ENCODE peak calls at places on chromosomes 12 and 14, in eight cellular contexts. T, I, Y, N, H, P, S and V are unnamed samples.

GRCh38 chr14:89892953-89893352 is 61.6 kb downstream of the EFCAB11 start:
- DNase-seq in T (no peak), I (no peak), Y (no peak), N (no peak), H (no peak), P (no peak), S (no peak), V (no peak)

GRCh38 chr12:64678248-64678647 is 68.0 kb downstream of the RASSF3 start:
- DNase-seq in T (peak), I (no peak), Y (no peak), N (no peak), H (no peak), P (no peak), S (no peak), V (no peak)

GRCh38 chr14:73059326-73059725 is 992 bp downstream of the RBM25 start:
- DNase-seq in T (peak), I (no peak), Y (no peak), N (no peak), H (peak), P (no peak), S (no peak), V (peak)

GRCh38 chr14:33016611-33017010 is 77.9 kb downstream of the NPAS3 start:
- DNase-seq in T (no peak), I (no peak), Y (no peak), N (no peak), H (no peak), P (no peak), S (no peak), V (no peak)

GRCh38 chr14:24674204-24674970 is 40.4 kb upstream of the GZMB start:
- DNase-seq in T (peak), I (no peak), Y (no peak), N (peak), H (no peak), P (peak), S (no peak), V (no peak)

GRCh38 chr14:32933623-32933942 is 5.1 kb upstream of the NPAS3 start:
- DNase-seq in T (no peak), I (no peak), Y (no peak), N (no peak), H (peak), P (no peak), S (no peak), V (no peak)

GRCh38 chr14:105853089-105853906 is 326.9 kb downstream of the TMEM121 start:
- DNase-seq in T (peak), I (no peak), Y (no peak), N (peak), H (no peak), P (no peak), S (peak), V (no peak)

GRCh38 chr12:91551927-91552326 is 369.3 kb upstream of the DCN start:
- DNase-seq in T (no peak), I (no peak), Y (no peak), N (no peak), H (no peak), P (no peak), S (no peak), V (no peak)

GRCh38 chr12:49615725-49616124 is 7.6 kb upstream of the PRPF40B start:
- DNase-seq in T (no peak), I (no peak), Y (no peak), N (no peak), H (peak), P (no peak), S (no peak), V (no peak)

GRCh38 chr14:52944267-52944666 is 6.6 kb downstream of the FERMT2 start:
- DNase-seq in T (no peak), I (no peak), Y (no peak), N (no peak), H (no peak), P (no peak), S (no peak), V (no peak)

GRCh38 chr12:122862872-122863701 is 27.8 kb downstream of the HIP1R start:
- DNase-seq in T (no peak), I (no peak), Y (peak), N (peak), H (no peak), P (no peak), S (no peak), V (no peak)

GRCh38 chr14:54976316-54976715 is 50.6 kb downstream of the WDHD1 start:
- DNase-seq in T (no peak), I (peak), Y (no peak), N (no peak), H (peak), P (no peak), S (no peak), V (no peak)

GRCh38 chr12:91327889-91328288 is 145.3 kb upstream of the DCN start:
- DNase-seq in T (no peak), I (no peak), Y (no peak), N (no peak), H (peak), P (no peak), S (no peak), V (no peak)

GRCh38 chr12:117966511-117966910 is 2.3 kb downstream of the KSR2 start:
- DNase-seq in T (no peak), I (no peak), Y (no peak), N (no peak), H (no peak), P (no peak), S (no peak), V (no peak)

GRCh38 chr12:65891987-65892481 is 67.8 kb downstream of the HMGA2 start:
- DNase-seq in T (no peak), I (peak), Y (peak), N (peak), H (peak), P (no peak), S (peak), V (no peak)

GRCh38 chr14:103122578-103123127 is 608 bp upstream of the TNFAIP2 start:
- DNase-seq in T (no peak), I (no peak), Y (no peak), N (no peak), H (no peak), P (no peak), S (peak), V (no peak)

GRCh38 chr14:26068060-26068459 is 529.8 kb downstream of the NOVA1 start:
- DNase-seq in T (no peak), I (no peak), Y (no peak), N (no peak), H (no peak), P (no peak), S (no peak), V (no peak)

GRCh38 chr14:55448146-55448614 is 7.8 kb upstream of the TBPL2 start:
- DNase-seq in T (no peak), I (peak), Y (peak), N (peak), H (peak), P (no peak), S (no peak), V (no peak)

GRCh38 chr12:82660541-82661325 is 26.0 kb upstream of the TMTC2 start:
- DNase-seq in T (no peak), I (no peak), Y (no peak), N (no peak), H (peak), P (no peak), S (no peak), V (no peak)

GRCh38 chr12:105748806-105749600 is 389.8 kb downstream of the NUAK1 start:
- DNase-seq in T (no peak), I (no peak), Y (no peak), N (no peak), H (no peak), P (no peak), S (peak), V (no peak)

GRCh38 chr12:79344855-79345840 is 345.6 kb downstream of the PAWR start:
- DNase-seq in T (peak), I (peak), Y (no peak), N (peak), H (peak), P (peak), S (no peak), V (peak)

GRCh38 chr12:19965196-19966038 is 402.9 kb upstream of the PDE3A start:
- DNase-seq in T (no peak), I (no peak), Y (no peak), N (no peak), H (no peak), P (no peak), S (no peak), V (no peak)

GRCh38 chr12:26918321-26919215 is 19.2 kb downstream of the INTS13 start:
- DNase-seq in T (no peak), I (no peak), Y (no peak), N (no peak), H (peak), P (no peak), S (no peak), V (no peak)

GRCh38 chr14:32010561-32011188 is 66.4 kb upstream of the ARHGAP5 start:
- DNase-seq in T (no peak), I (peak), Y (no peak), N (peak), H (peak), P (no peak), S (no peak), V (no peak)

GRCh38 chr12:91127751-91128150 is 16.5 kb upstream of the LUM start:
- DNase-seq in T (no peak), I (no peak), Y (no peak), N (no peak), H (no peak), P (no peak), S (no peak), V (no peak)

GRCh38 chr12:2011641-2012607 is 7.7 kb upstream of the DCP1B start:
- DNase-seq in T (no peak), I (no peak), Y (no peak), N (no peak), H (peak), P (no peak), S (no peak), V (no peak)

GRCh38 chr12:12010277-12011031 is 60.3 kb upstream of the BCL2L14 start:
- DNase-seq in T (peak), I (peak), Y (no peak), N (peak), H (peak), P (peak), S (peak), V (peak)

GRCh38 chr12:65632131-65632855 is 192.0 kb upstream of the HMGA2 start:
- DNase-seq in T (no peak), I (no peak), Y (no peak), N (no peak), H (no peak), P (no peak), S (no peak), V (no peak)

GRCh38 chr12:57883700-57884099 is 37.2 kb upstream of the CTDSP2 start:
- DNase-seq in T (no peak), I (no peak), Y (no peak), N (no peak), H (no peak), P (no peak), S (no peak), V (no peak)

DNA sequence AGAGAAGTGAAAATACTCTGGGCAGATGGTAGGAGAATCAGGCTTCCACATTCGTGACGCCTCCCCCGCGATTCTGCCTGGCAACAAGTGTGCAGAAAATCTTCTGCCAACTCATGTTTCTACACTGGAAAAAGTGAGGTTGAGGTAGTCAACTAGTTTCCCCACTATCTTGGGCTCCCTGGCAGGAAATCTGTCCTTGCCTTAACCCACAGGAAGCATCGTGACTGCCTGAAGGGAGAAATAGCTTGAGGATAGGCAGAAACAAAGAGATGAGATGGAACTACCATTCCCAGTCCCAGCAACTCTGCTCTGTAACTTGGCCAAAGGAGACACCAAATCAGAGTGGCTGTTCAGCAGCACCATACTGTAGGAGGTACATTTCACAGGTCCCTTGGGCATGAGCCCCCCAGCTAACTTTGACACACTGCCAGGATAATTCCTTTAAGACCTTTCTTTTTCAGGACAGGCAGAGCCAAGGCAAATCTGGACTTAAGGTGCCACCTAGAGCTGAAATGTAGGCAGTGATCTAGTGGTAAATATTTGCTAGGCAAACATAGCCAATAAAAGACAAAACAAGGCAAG is 205.0 kb downstream of the PTPRO start:
- DNase-seq in T (peak), I (no peak), Y (peak), N (no peak), H (no peak), P (peak), S (no peak), V (no peak)
- TF ChIP-seq CTCF in T (peak), I (peak), Y (no peak), N (no peak), H (peak), P (no peak), S (no peak), V (peak)

GRCh38 chr12:94956936-94957464 is 46.5 kb downstream of the NDUFA12 start:
- DNase-seq in T (no peak), I (no peak), Y (no peak), N (no peak), H (no peak), P (no peak), S (no peak), V (no peak)
- TF ChIP-seq CTCF in T (no peak), I (no peak), Y (no peak), N (no peak), H (no peak), P (no peak), S (no peak), V (no peak)

GRCh38 chr12:108482717-108483212 is 32.3 kb upstream of the FICD start:
- DNase-seq in T (no peak), I (peak), Y (no peak), N (no peak), H (no peak), P (no peak), S (no peak), V (no peak)
- TF ChIP-seq CTCF in T (no peak), I (no peak), Y (no peak), N (no peak), H (no peak), P (no peak), S (no peak), V (no peak)

DNA sequence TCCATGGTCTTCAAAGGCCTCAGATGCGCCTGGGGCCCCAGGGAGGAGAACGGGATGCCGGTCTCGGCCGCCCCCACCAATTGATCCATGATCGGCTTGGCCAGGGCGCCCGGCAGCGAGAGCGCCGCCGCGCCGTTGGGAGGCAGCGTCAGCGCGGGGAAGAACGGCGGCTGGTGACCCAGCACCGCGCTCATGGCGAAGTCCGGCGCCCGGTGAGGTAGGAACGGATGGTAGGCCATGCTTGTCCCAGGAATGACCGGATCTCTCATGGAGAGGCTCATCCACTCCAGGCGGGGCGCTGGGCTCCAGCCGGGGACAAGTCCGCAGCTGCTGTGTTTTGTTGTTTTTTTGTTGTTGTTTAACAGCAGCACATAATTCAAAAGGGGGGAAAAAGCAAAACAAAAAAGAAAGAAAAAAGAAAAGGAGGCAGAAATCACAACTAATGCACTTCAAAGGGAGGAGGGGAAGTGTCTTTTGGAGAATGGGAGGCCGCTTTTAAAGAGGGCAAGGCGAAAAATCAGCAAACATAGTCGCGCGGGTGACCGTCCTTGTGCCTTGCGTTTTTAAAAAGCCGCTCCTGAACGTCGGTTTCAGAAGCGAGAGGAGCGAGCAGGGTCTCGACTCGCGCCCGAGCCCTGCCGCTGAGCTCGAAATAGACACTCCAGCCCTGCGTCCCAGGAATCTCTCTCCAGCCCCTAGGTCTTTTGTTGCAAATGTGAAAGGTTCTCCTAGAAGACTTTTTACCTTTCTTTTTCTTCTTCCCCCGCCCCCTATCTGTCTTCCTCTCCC is 861 bp downstream of the TBX3 start:
- DNase-seq in T (no peak), I (no peak), Y (peak), N (no peak), H (peak), P (no peak), S (no peak), V (no peak)
- TF ChIP-seq CTCF in T (no peak), I (no peak), Y (no peak), N (no peak), H (no peak), P (no peak), S (no peak), V (no peak)